ENCODE peak calls at places on chromosomes 3 and 15, in eight cellular contexts. C, T, Z, Q, N, A, V and H are unnamed samples. For H3K27me3 and H3K36me3, the result is how much of the 10 kb centered on the place peaks cover.

GRCh38 chr3:126039870-126040269 is 44.1 kb downstream of the SLC41A3 start:
- DNase-seq in Q (no peak), N (no peak), V (no peak), Z (no peak), C (no peak), A (no peak), T (no peak), H (no peak)

GRCh38 chr15:65910341-65910740 is 41.0 kb downstream of the RAB11A start:
- DNase-seq in Z (no peak), A (no peak), N (no peak), Q (no peak), T (no peak), V (no peak), C (no peak), H (no peak)

GRCh38 chr3:117443014-117443413 is 733.4 kb downstream of the TUSC7 start:
- DNase-seq in C (peak), Q (peak), T (peak), Z (no peak), V (no peak), N (no peak), A (no peak), H (peak)

GRCh38 chr3:25313286-25313685 is 114.8 kb upstream of the RARB start:
- DNase-seq in V (no peak), C (peak), A (no peak), Q (no peak), T (no peak), Z (no peak), N (no peak), H (no peak)

GRCh38 chr15:68230157-68231100 is 901 bp upstream of the CLN6 start:
- DNase-seq in V (no peak), Q (peak), N (no peak), Z (no peak), T (no peak), C (no peak), A (no peak), H (no peak)

GRCh38 chr3:77460326-77460725 is 420.4 kb downstream of the ROBO2 start:
- DNase-seq in Q (peak), N (no peak), Z (no peak), A (no peak), C (no peak), V (no peak), T (peak), H (no peak)

GRCh38 chr15:80152896-80153876 is at the start of gene FAH:
- DNase-seq in C (peak), N (peak), Z (peak), T (peak), Q (peak), A (peak), V (no peak), H (no peak)

GRCh38 chr15:67512140-67512539 is 8.8 kb upstream of the C15orf61 start:
- DNase-seq in Z (no peak), V (no peak), A (no peak), T (no peak), Q (no peak), C (no peak), N (no peak), H (no peak)

GRCh38 chr3:160055659-160056058 is 67.0 kb downstream of the IL12A start:
- DNase-seq in N (no peak), V (no peak), T (no peak), Q (no peak), Z (no peak), C (no peak), A (no peak), H (no peak)

GRCh38 chr3:112117415-112117814 is 15.6 kb downstream of the GCSAM start:
- DNase-seq in Q (no peak), N (no peak), V (no peak), A (no peak), Z (no peak), C (no peak), T (no peak), H (no peak)

GRCh38 chr3:17070560-17070959 is 185.8 kb downstream of the PLCL2 start:
- DNase-seq in A (peak), N (no peak), V (no peak), T (peak), Z (peak), C (peak), Q (peak), H (no peak)

GRCh38 chr15:76366714-76367113 is 30.1 kb downstream of the ISL2 start:
- DNase-seq in N (no peak), C (no peak), T (no peak), Z (no peak), A (no peak), V (no peak), Q (no peak), H (no peak)

GRCh38 chr3:172305552-172305951 is 142.7 kb downstream of the GHSR start:
- DNase-seq in Q (peak), N (no peak), V (no peak), Z (no peak), A (no peak), T (peak), C (peak), H (peak)

GRCh38 chr15:29924750-29925149 is 102.5 kb upstream of the TJP1 start:
- DNase-seq in C (peak), Q (peak), N (no peak), Z (no peak), V (peak), A (peak), T (peak), H (peak)

GRCh38 chr15:50765202-50765967 is at the start of gene SPPL2A:
- DNase-seq in Q (peak), N (peak), A (peak), Z (peak), T (peak), C (peak), V (peak), H (peak)

GRCh38 chr3:147945968-147946519 is 536.9 kb downstream of the ZIC1 start:
- DNase-seq in C (peak), Z (peak), V (peak), A (peak), T (peak), Q (peak), N (no peak), H (peak)

GRCh38 chr15:77021803-77022381 is 27.0 kb downstream of the PSTPIP1 start:
- DNase-seq in Q (peak), Z (peak), C (peak), A (no peak), N (peak), T (peak), V (no peak), H (no peak)

GRCh38 chr3:173510565-173510964 is 113.0 kb downstream of the NLGN1 start:
- DNase-seq in C (no peak), N (no peak), V (no peak), Q (no peak), T (no peak), A (no peak), Z (no peak), H (no peak)

GRCh38 chr3:58569287-58570001 is 7.7 kb downstream of the FAM107A start:
- DNase-seq in A (no peak), V (no peak), T (no peak), C (no peak), Z (no peak), N (no peak), Q (no peak), H (no peak)

GRCh38 chr3:192907784-192908183 is 9.9 kb downstream of the MB21D2 start:
- DNase-seq in C (no peak), N (no peak), V (no peak), T (no peak), Q (no peak), Z (no peak), A (no peak), H (no peak)

GRCh38 chr15:67824157-67824899 is 981 bp upstream of the SKOR1 start:
- DNase-seq in V (no peak), Z (peak), A (no peak), N (no peak), T (no peak), Q (no peak), C (no peak), H (no peak)

GRCh38 chr3:156665296-156665695 is 9.1 kb upstream of the TIPARP start:
- DNase-seq in C (peak), A (no peak), V (no peak), T (peak), N (no peak), Q (peak), Z (no peak), H (no peak)

GRCh38 chr15:42845581-42845980 is 75.0 kb downstream of the TTBK2 start:
- DNase-seq in T (no peak), N (no peak), A (no peak), V (no peak), Z (no peak), C (no peak), Q (peak), H (no peak)

GRCh38 chr3:28347374-28348285 is 891 bp upstream of the ZCWPW2 start:
- DNase-seq in C (peak), N (no peak), Z (no peak), T (peak), A (peak), Q (peak), V (no peak), H (no peak)

GRCh38 chr3:64588381-64588780 is 99.4 kb downstream of the ADAMTS9 start:
- DNase-seq in C (no peak), V (no peak), Z (no peak), N (no peak), T (no peak), A (no peak), Q (no peak), H (no peak)

DNA sequence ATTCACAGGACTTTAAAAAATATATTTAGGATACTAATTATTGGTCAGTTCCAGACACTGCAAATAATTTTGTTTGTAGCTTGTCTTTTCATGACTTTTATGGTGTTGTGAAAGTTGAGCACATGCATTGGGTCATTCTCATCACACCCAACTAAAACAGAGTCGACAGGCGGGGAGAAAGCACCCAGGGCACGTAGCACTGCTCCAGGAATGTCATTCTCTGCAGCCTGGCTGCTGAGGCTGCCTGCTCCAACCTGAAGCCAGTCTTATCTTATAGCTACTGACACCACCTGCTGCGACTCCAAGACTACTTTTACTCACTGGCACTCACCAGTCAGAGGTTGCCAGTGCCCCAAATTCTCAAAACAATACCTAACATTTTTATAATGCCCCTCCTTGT is 56.9 kb downstream of the ACAD9 start:
- DNase-seq in N (no peak), Z (no peak), A (no peak), C (no peak), Q (no peak), T (no peak), V (no peak), H (no peak)
- H3K27me3 ChIP-seq in N (under half), Z (under half), A (under half), C (under half), Q (under half), T (under half), V (under half), H (under half)

DNA sequence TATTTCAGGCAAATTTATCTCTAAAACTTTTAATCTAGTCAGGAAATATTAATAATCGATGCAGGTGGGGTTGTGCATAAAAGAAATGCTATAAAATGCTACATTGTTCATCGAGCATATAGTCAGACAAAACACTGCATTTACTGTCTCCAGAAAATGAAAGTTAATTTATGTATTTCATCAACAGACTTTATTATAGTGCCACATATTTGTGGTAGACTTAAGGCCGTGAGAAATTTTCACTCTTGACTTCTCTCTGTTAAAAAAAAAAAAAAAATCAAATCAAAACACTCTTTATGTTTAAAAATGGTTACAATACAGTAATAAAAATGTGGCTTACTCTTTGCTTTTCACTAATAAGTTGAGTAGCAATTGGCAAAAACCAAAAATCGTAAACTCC is 67.4 kb downstream of the RBMS3 start:
- DNase-seq in Z (no peak), Q (no peak), C (no peak), T (no peak), A (no peak), N (no peak), V (no peak), H (no peak)
- H3K36me3 ChIP-seq in Z (under half), Q (under half), C (under half), T (under half), A (under half), N (under half), V (under half), H (under half)

DNA sequence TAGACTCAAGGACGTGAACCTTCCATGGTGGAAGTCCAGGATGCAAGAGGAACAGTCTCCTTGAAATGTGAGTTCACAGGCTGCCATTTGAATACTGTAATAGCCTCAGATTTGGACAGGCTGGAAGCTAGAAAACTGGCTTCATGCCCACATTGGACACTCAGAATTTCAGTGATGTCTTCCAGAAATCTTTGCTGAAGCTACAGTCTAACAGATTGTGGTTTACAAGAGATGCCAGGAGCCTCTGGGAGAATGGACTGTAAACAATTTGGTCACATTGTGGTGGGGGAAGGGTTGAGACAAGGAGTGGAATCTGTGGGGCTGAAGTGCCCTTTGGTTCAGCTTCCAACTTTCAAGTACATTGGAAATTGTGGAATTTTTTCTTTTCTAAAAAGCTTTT is 252.0 kb upstream of the PROK2 start:
- DNase-seq in T (peak), V (no peak), N (no peak), A (no peak), Q (peak), Z (no peak), C (peak), H (no peak)
- H3K27me3 ChIP-seq in T (under half), V (under half), N (under half), A (under half), Q (under half), Z (under half), C (under half), H (under half)

DNA sequence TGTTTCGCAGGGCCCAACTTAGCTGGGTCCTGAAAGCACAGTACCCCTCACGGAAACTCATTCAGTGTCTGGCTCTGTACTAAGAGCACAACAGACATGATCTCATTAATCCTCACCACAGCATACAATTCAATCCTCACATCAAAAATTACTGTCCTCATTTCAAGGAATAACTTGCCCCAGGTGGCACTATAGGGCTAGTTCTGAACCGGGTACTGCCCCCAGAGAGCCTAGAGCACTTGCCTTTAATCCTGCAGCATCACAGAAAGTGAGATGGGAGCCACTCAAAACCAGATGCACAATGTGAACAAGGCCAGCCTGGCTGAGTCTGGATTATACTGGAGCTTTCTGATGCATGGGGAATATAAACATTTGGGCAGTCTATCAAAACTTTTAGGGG is 122.6 kb downstream of the OSBPL10 start:
- DNase-seq in N (no peak), V (no peak), C (no peak), A (no peak), Z (no peak), Q (no peak), T (no peak), H (no peak)
- H3K36me3 ChIP-seq in N (under half), V (under half), C (under half), A (under half), Z (under half), Q (under half), T (under half), H (under half)

GRCh38 chr3:10333359-10333670 is 12.4 kb upstream of the SEC13 start:
- DNase-seq in C (no peak), T (no peak), N (no peak), V (no peak), Z (no peak), Q (no peak), A (no peak), H (no peak)
- H3K27me3 ChIP-seq in C (under half), T (under half), N (under half), V (under half), Z (under half), Q (half or more), A (under half), H (under half)

GRCh38 chr15:43854801-43855200 is 28.0 kb downstream of the WDR76 start:
- DNase-seq in N (no peak), C (peak), V (no peak), Q (peak), Z (no peak), T (peak), A (no peak), H (no peak)
- H3K36me3 ChIP-seq in N (under half), C (under half), V (under half), Q (under half), Z (under half), T (under half), A (under half), H (under half)